ENCODE peak calls at places on chromosomes 11 and 22, in six cellular contexts. S is neural progenitor cell, A is PC-3, V is HCT116, J is OCI-LY7, E is GM23338. B is an unnamed sample.

GRCh38 chr22:39574779-39575551 is 4.4 kb downstream of the CACNA1I start:
- DNase-seq in S (no peak), A (peak), V (peak), J (no peak), E (no peak), B (peak)

GRCh38 chr22:29773233-29773632 is 6.1 kb downstream of the UQCR10 start:
- DNase-seq in S (no peak), A (peak), V (peak), J (no peak), E (no peak), B (peak)

GRCh38 chr11:18132341-18132740 is at the start of gene MRGPRX3:
- DNase-seq in S (no peak), A (no peak), V (no peak), J (no peak), E (no peak), B (no peak)

GRCh38 chr11:45930031-45930794 is 7.8 kb downstream of the LARGE2 start:
- DNase-seq in S (no peak), A (peak), V (no peak), J (peak), E (no peak), B (peak)

GRCh38 chr11:133999355-133999754 is 42.6 kb upstream of the IGSF9B start:
- DNase-seq in S (no peak), A (no peak), V (no peak), J (no peak), E (no peak), B (no peak)

GRCh38 chr11:122081073-122081472 is 34.9 kb downstream of the BLID start:
- DNase-seq in S (no peak), A (no peak), V (no peak), J (no peak), E (no peak), B (no peak)

GRCh38 chr11:69841859-69842698 is 22.9 kb upstream of the FGF3 start:
- DNase-seq in S (peak), A (peak), V (peak), J (peak), E (peak), B (no peak)

GRCh38 chr22:28904211-28904808 is 20.9 kb downstream of the ZNRF3 start:
- DNase-seq in S (no peak), A (no peak), V (no peak), J (no peak), E (no peak), B (peak)

GRCh38 chr11:44322243-44322642 is 12.3 kb upstream of the ALX4 start:
- DNase-seq in S (no peak), A (no peak), V (no peak), J (no peak), E (no peak), B (no peak)

GRCh38 chr11:118536726-118537125 is 5.7 kb downstream of the TMEM25 start:
- DNase-seq in S (no peak), A (no peak), V (no peak), J (no peak), E (no peak), B (no peak)

GRCh38 chr11:84543367-84544159 is 1083.6 kb downstream of the DLG2 start:
- DNase-seq in S (peak), A (no peak), V (no peak), J (peak), E (peak), B (no peak)

GRCh38 chr11:70608568-70609314 is 210.4 kb downstream of the CTTN start:
- DNase-seq in S (peak), A (no peak), V (no peak), J (no peak), E (no peak), B (no peak)

GRCh38 chr11:118677977-118678376 is 1.5 kb downstream of the TREH start:
- DNase-seq in S (no peak), A (no peak), V (no peak), J (no peak), E (no peak), B (no peak)

GRCh38 chr11:3942160-3942955 is 86.9 kb downstream of the STIM1 start:
- DNase-seq in S (no peak), A (no peak), V (no peak), J (peak), E (no peak), B (no peak)

GRCh38 chr22:25650834-25651233 is 86.4 kb downstream of the GRK3 start:
- DNase-seq in S (no peak), A (no peak), V (no peak), J (peak), E (no peak), B (no peak)

GRCh38 chr22:42974223-42974622 is 40.7 kb downstream of the PACSIN2 start:
- DNase-seq in S (no peak), A (no peak), V (no peak), J (no peak), E (no peak), B (no peak)

GRCh38 chr11:126989942-126990715 is 10.4 kb downstream of the KIRREL3 start:
- DNase-seq in S (peak), A (peak), V (peak), J (peak), E (peak), B (peak)
- H2AFZ ChIP-seq in S (peak), A (no peak), V (no peak), J (no peak), E (peak), B (no peak)

GRCh38 chr11:74679513-74679865 is 51.7 kb downstream of the CHRDL2 start:
- DNase-seq in S (no peak), A (no peak), V (no peak), J (no peak), E (no peak), B (no peak)
- TF ChIP-seq EZH2phosphoT487 in S (no peak), A (no peak), V (no peak), J (no peak), E (no peak), B (no peak)

DNA sequence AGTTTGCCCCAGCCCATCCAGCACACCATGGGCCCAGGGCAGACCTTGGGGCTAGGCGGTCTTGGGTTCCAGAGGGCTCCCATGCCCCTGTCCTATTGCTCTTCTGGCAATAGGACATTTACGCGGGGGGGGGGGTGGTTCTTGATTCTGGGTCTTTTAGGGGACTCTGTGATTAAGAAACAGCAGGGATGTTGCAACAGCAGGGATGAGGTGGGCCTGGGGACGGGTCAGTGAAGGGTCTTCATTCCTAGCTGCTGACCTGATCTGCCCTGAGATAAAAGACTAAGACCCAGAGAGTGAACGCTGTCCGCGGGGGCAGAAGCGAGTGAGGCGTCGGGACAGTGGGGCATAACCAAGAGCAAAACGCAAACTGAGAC is 418 bp upstream of the ADAMTS15 start:
- DNase-seq in S (no peak), A (no peak), V (no peak), J (no peak), E (no peak), B (no peak)
- H2AFZ ChIP-seq in S (no peak), A (peak), V (peak), J (no peak), E (peak), B (peak)

GRCh38 chr11:22778642-22779041 is 51.0 kb downstream of the SVIP start:
- DNase-seq in S (no peak), A (no peak), V (no peak), J (no peak), E (peak), B (peak)
- TF ChIP-seq EZH2phosphoT487 in S (no peak), A (no peak), V (no peak), J (no peak), E (no peak), B (no peak)

DNA sequence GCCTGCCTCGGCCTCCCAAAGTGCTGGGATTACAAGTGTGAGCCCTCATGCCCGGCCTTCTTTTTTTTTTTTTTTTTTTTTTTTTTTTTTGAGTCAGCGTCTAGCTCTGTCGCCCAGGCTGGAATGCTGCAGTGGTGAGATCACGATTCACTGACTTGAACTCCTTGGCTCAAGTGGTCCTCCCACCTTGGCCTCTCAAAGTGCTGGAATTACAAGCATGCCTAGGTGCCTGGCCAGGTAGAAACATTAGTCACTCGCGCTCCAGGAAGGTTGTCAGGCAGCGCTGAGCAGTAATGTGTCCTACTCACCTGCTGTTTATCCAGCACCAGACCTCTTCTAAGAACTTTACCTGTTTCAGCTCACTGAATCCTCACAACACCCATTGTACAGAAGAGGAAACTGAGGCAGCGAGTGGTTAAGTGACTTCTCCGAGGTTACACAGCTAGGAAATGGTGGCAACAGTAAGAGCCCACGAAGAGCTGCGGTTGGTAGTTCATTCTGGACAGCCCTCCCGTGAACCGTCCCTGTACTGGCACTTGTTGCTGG is 496 bp upstream of the CST6 start:
- DNase-seq in S (no peak), A (peak), V (peak), J (no peak), E (peak), B (peak)
- H2AFZ ChIP-seq in S (no peak), A (peak), V (no peak), J (no peak), E (peak), B (no peak)

DNA sequence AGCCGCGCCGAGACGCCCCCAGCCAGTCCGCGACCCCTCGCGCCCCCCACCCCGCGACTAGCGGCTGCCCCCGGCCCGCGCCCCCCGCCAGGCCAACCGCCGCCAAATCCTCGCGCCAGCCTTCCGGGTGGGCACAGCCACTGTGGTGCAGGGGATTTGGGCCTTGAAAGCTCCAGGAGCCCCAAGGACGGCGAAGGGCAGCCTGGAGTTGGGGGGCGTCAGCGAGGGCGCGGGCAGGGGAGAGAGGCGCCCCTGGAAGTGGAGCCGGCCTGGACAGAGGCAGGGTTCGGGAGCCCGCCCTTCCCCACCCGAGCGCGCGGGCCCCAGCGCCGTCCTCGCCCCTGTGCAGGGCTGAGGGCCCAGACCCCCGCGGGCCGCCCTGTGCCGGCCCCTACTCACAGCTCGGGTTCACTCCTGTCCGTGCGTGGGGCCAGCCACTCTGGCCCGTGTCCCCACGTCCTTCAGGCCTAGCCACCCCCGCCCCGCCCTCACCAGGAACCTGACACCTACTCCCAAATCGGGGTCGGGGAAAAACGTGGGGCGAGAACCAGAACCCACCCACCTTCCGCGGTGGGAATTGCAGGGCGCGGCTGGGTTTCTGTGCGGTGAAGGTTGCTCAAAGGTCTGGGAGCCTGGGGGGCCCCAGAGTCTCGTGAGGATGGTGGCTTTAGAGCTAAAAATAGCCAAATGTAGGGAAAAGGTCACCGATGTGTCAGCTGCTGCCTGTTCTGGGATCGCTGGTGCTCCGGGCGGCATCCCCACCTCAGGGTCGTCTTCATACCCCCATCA is at the start of gene CPT1B:
- DNase-seq in S (no peak), A (no peak), V (no peak), J (no peak), E (peak), B (no peak)
- TF ChIP-seq EZH2phosphoT487 in S (no peak), A (no peak), V (no peak), J (no peak), E (no peak), B (no peak)

GRCh38 chr22:24244144-24244787 is 616 bp downstream of the GGT5 start:
- DNase-seq in S (no peak), A (no peak), V (no peak), J (peak), E (no peak), B (no peak)

GRCh38 chr22:24247011-24247507 is 2.2 kb upstream of the GGT5 start:
- DNase-seq in S (no peak), A (no peak), V (no peak), J (no peak), E (no peak), B (no peak)

DNA sequence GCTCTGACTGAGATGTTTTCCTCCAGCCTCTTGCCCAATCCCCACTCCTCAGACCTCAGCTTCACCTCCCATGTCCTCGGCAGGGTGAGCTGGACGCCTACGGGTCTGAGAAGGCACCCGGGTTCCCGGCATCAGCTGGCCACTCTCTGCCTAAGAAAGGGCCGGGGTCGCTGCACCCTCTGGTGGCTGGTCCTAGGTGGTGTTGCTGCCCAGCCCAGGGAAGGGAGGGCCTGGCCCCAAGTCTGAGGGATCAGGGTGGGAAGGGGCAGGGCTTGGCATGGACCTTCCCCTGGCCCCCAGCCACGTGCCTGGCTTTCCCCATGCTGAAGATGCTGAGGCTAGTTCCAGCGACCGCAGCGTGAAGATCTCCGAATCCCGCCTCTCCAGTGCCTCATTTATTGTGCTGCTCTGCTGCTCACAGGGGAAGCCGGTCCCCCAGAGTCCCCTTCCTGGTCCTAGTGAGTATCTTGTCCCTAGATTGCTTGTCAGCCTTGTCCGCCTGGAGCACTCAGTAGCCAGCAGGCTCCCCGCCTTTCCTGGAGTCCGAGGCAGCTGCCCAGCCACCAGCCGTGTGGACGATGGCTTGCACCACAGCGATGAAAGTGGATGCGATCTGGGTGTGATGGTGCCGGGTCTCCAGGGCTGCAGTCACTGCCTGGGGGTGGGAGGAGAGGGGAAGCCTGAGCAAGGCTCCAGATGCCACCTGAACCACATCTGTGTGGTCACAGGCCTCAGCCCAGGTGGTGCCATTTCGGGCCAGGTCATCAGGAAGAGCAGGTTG is 2.9 kb upstream of the GGT5 start:
- DNase-seq in S (peak), A (peak), V (peak), J (peak), E (peak), B (peak)
- H2AFZ ChIP-seq in S (peak), A (peak), V (no peak), J (no peak), E (no peak), B (no peak)

B was measured in hepatocyte.